ENCODE peak calls at places on chromosomes 1 and 21, in five cellular contexts. One of them, this sample, is unnamed.

GRCh38 chr1:39205781-39206464 is 1.4 kb downstream of the MACF1 start:
- DNase-seq in GM12878: no peak
- DNase-seq in K562: no peak
- DNase-seq in HepG2: no peak
- DNase-seq in HCT116: no peak
- DNase-seq in this sample: no peak

GRCh38 chr1:55059302-55060132 is 20.2 kb downstream of the PCSK9 start:
- DNase-seq in GM12878: no peak
- DNase-seq in HCT116: no peak
- DNase-seq in K562: no peak
- DNase-seq in HepG2: no peak
- DNase-seq in this sample: no peak

GRCh38 chr1:51648180-51649109 is 31.6 kb downstream of the OSBPL9 start:
- DNase-seq in K562: peak
- DNase-seq in GM12878: no peak
- DNase-seq in HCT116: no peak
- DNase-seq in HepG2: peak
- DNase-seq in this sample: no peak

GRCh38 chr1:209435654-209436566 is 147.6 kb upstream of the CAMK1G start:
- DNase-seq in HCT116: peak
- DNase-seq in K562: peak
- DNase-seq in GM12878: no peak
- DNase-seq in HepG2: peak
- DNase-seq in this sample: peak

GRCh38 chr1:47561523-47562007 is 123.7 kb downstream of the FOXD2 start:
- DNase-seq in GM12878: no peak
- DNase-seq in HCT116: no peak
- DNase-seq in HepG2: no peak
- DNase-seq in K562: no peak
- DNase-seq in this sample: no peak

GRCh38 chr1:231091853-231092301 is 51.8 kb upstream of the FAM89A start:
- DNase-seq in GM12878: no peak
- DNase-seq in K562: peak
- DNase-seq in HepG2: peak
- DNase-seq in HCT116: peak
- DNase-seq in this sample: no peak

GRCh38 chr1:93531193-93531592 is 83.3 kb downstream of the FNBP1L start:
- DNase-seq in HCT116: no peak
- DNase-seq in GM12878: no peak
- DNase-seq in HepG2: no peak
- DNase-seq in K562: no peak
- DNase-seq in this sample: no peak

GRCh38 chr1:72186733-72187307 is 95.5 kb downstream of the NEGR1 start:
- DNase-seq in GM12878: no peak
- DNase-seq in HCT116: no peak
- DNase-seq in HepG2: peak
- DNase-seq in K562: no peak
- DNase-seq in this sample: no peak

GRCh38 chr1:227922501-227923352 is 25.0 kb downstream of the WNT9A start:
- DNase-seq in K562: no peak
- DNase-seq in HCT116: no peak
- DNase-seq in HepG2: no peak
- DNase-seq in GM12878: no peak
- DNase-seq in this sample: no peak

GRCh38 chr1:52552236-52552504 is 722 bp downstream of the TUT4 start:
- DNase-seq in GM12878: no peak
- DNase-seq in HCT116: no peak
- DNase-seq in HepG2: peak
- DNase-seq in K562: peak
- DNase-seq in this sample: no peak

GRCh38 chr1:154873321-154873950 is 3.4 kb upstream of the KCNN3 start:
- DNase-seq in HepG2: no peak
- DNase-seq in GM12878: no peak
- DNase-seq in K562: no peak
- DNase-seq in HCT116: no peak
- DNase-seq in this sample: no peak

GRCh38 chr1:193747579-193747978 is 561.2 kb upstream of the B3GALT2 start:
- DNase-seq in GM12878: no peak
- DNase-seq in HepG2: no peak
- DNase-seq in K562: no peak
- DNase-seq in HCT116: no peak
- DNase-seq in this sample: no peak

GRCh38 chr1:103788377-103788776 is 38.7 kb downstream of the AMY1C start:
- DNase-seq in K562: no peak
- DNase-seq in GM12878: no peak
- DNase-seq in HCT116: no peak
- DNase-seq in HepG2: no peak
- DNase-seq in this sample: peak

GRCh38 chr1:174871886-174872285 is 127.9 kb upstream of the CACYBP start:
- DNase-seq in K562: no peak
- DNase-seq in HepG2: no peak
- DNase-seq in GM12878: no peak
- DNase-seq in HCT116: no peak
- DNase-seq in this sample: no peak

GRCh38 chr1:78113156-78113916 is 67.6 kb downstream of the GIPC2 start:
- DNase-seq in K562: no peak
- DNase-seq in HCT116: no peak
- DNase-seq in GM12878: no peak
- DNase-seq in HepG2: no peak
- DNase-seq in this sample: no peak

GRCh38 chr1:226132731-226133503 is 53.6 kb downstream of the ACBD3 start:
- DNase-seq in GM12878: no peak
- DNase-seq in HepG2: no peak
- DNase-seq in K562: no peak
- DNase-seq in HCT116: no peak
- DNase-seq in this sample: peak

GRCh38 chr1:2226525-2227340 is 1.4 kb upstream of the SKI start:
- DNase-seq in K562: no peak
- DNase-seq in HepG2: no peak
- DNase-seq in GM12878: no peak
- DNase-seq in HCT116: no peak
- DNase-seq in this sample: no peak

GRCh38 chr1:202835548-202836072 is 24.9 kb downstream of the PCAT6 start:
- DNase-seq in K562: no peak
- DNase-seq in GM12878: no peak
- DNase-seq in HCT116: no peak
- DNase-seq in HepG2: no peak
- DNase-seq in this sample: no peak

GRCh38 chr1:30748098-30748698 is 9.4 kb downstream of the LAPTM5 start:
- DNase-seq in K562: no peak
- DNase-seq in HCT116: no peak
- DNase-seq in GM12878: no peak
- DNase-seq in HepG2: no peak
- DNase-seq in this sample: peak

GRCh38 chr1:33161061-33161681 is 20.7 kb downstream of the TRIM62 start:
- DNase-seq in HCT116: no peak
- DNase-seq in HepG2: no peak
- DNase-seq in K562: no peak
- DNase-seq in GM12878: no peak
- DNase-seq in this sample: no peak

GRCh38 chr1:1928231-1929101 is 9.4 kb upstream of the TMEM52 start:
- DNase-seq in K562: no peak
- DNase-seq in HCT116: no peak
- DNase-seq in HepG2: no peak
- DNase-seq in GM12878: no peak
- DNase-seq in this sample: no peak

GRCh38 chr1:182768973-182769372 is 20.6 kb upstream of the NPL start:
- DNase-seq in K562: no peak
- DNase-seq in HepG2: no peak
- DNase-seq in GM12878: no peak
- DNase-seq in HCT116: no peak
- DNase-seq in this sample: no peak

GRCh38 chr21:37257967-37258877 is 8.9 kb downstream of the VPS26C start:
- DNase-seq in GM12878: peak
- DNase-seq in HepG2: peak
- DNase-seq in HCT116: no peak
- DNase-seq in K562: no peak
- DNase-seq in this sample: peak

GRCh38 chr1:209956116-209956515 is 18.1 kb downstream of the SYT14 start:
- DNase-seq in HepG2: no peak
- DNase-seq in HCT116: no peak
- DNase-seq in K562: no peak
- DNase-seq in GM12878: no peak
- DNase-seq in this sample: no peak

GRCh38 chr1:15939181-15940109 is 36.5 kb downstream of the ZBTB17 start:
- DNase-seq in GM12878: no peak
- DNase-seq in K562: no peak
- DNase-seq in HepG2: peak
- DNase-seq in HCT116: no peak
- DNase-seq in this sample: peak

GRCh38 chr1:217052196-217052595 is 329.0 kb upstream of the ESRRG start:
- DNase-seq in GM12878: no peak
- DNase-seq in K562: no peak
- DNase-seq in HCT116: no peak
- DNase-seq in HepG2: no peak
- DNase-seq in this sample: no peak

GRCh38 chr1:217053666-217054065 is 330.4 kb upstream of the ESRRG start:
- DNase-seq in K562: no peak
- DNase-seq in HepG2: no peak
- DNase-seq in HCT116: no peak
- DNase-seq in GM12878: no peak
- DNase-seq in this sample: no peak

GRCh38 chr1:217049081-217049480 is 325.9 kb upstream of the ESRRG start:
- DNase-seq in GM12878: no peak
- DNase-seq in HepG2: no peak
- DNase-seq in HCT116: no peak
- DNase-seq in K562: no peak
- DNase-seq in this sample: no peak

GRCh38 chr1:217048104-217048707 is 325.0 kb upstream of the ESRRG start:
- DNase-seq in GM12878: no peak
- DNase-seq in HepG2: no peak
- DNase-seq in HCT116: no peak
- DNase-seq in K562: peak
- DNase-seq in this sample: peak
- TF ChIP-seq JUND in GM12878: no peak
- TF ChIP-seq JUND in HepG2: no peak
- TF ChIP-seq JUND in HCT116: no peak
- TF ChIP-seq JUND in K562: no peak
- TF ChIP-seq JUND in this sample: no peak

GRCh38 chr1:75730432-75730831 is 5.9 kb downstream of the ACADM start:
- DNase-seq in K562: no peak
- DNase-seq in HepG2: peak
- DNase-seq in GM12878: no peak
- DNase-seq in HCT116: no peak
- DNase-seq in this sample: no peak
- TF ChIP-seq JUND in K562: no peak
- TF ChIP-seq JUND in HepG2: no peak
- TF ChIP-seq JUND in GM12878: no peak
- TF ChIP-seq JUND in HCT116: no peak
- TF ChIP-seq JUND in this sample: no peak

GRCh38 chr1:41365772-41366427 is 4.7 kb downstream of the FOXO6 start:
- DNase-seq in GM12878: peak
- DNase-seq in HepG2: no peak
- DNase-seq in HCT116: no peak
- DNase-seq in K562: no peak
- DNase-seq in this sample: no peak
- TF ChIP-seq JUND in GM12878: no peak
- TF ChIP-seq JUND in HepG2: no peak
- TF ChIP-seq JUND in HCT116: no peak
- TF ChIP-seq JUND in K562: no peak
- TF ChIP-seq JUND in this sample: no peak

GRCh38 chr21:25024639-25025038 is 582.6 kb downstream of the MRPL39 start:
- DNase-seq in HCT116: no peak
- DNase-seq in HepG2: no peak
- DNase-seq in GM12878: no peak
- DNase-seq in K562: no peak
- DNase-seq in this sample: no peak

GRCh38 chr21:25031750-25032149 is 575.5 kb downstream of the MRPL39 start:
- DNase-seq in GM12878: no peak
- DNase-seq in HepG2: no peak
- DNase-seq in K562: no peak
- DNase-seq in HCT116: no peak
- DNase-seq in this sample: no peak

GRCh38 chr21:25025596-25025995 is 581.7 kb downstream of the MRPL39 start:
- DNase-seq in HCT116: no peak
- DNase-seq in GM12878: no peak
- DNase-seq in HepG2: no peak
- DNase-seq in K562: no peak
- DNase-seq in this sample: no peak

GRCh38 chr21:25029580-25029979 is 577.7 kb downstream of the MRPL39 start:
- DNase-seq in HepG2: no peak
- DNase-seq in GM12878: no peak
- DNase-seq in K562: no peak
- DNase-seq in HCT116: no peak
- DNase-seq in this sample: no peak
- TF ChIP-seq JUND in HepG2: no peak
- TF ChIP-seq JUND in GM12878: no peak
- TF ChIP-seq JUND in K562: no peak
- TF ChIP-seq JUND in HCT116: no peak
- TF ChIP-seq JUND in this sample: no peak

This sample was measured in T47D.